ENCODE peak calls at places on chromosome 13, in four cellular contexts. P is A549; Z is effector memory CD4-positive, alpha-beta T cell; S is GM03348. B is an unnamed sample.

GRCh38 chr13:52830946-52831345 is 17.5 kb downstream of the PCDH8 start:
- DNase-seq in Z (no peak), P (no peak), S (no peak), B (no peak)

GRCh38 chr13:87444135-87444534 is 227.0 kb upstream of the SLITRK5 start:
- DNase-seq in S (no peak), P (no peak), Z (no peak), B (no peak)

GRCh38 chr13:106534844-106535551 is 464 bp downstream of the EFNB2 start:
- DNase-seq in Z (no peak), P (no peak), S (peak), B (peak)

GRCh38 chr13:34458756-34459462 is 483.2 kb upstream of the NBEA start:
- DNase-seq in Z (no peak), P (peak), S (no peak), B (no peak)

GRCh38 chr13:33108620-33109019 is 92.4 kb downstream of the KL start:
- DNase-seq in S (peak), Z (no peak), P (no peak), B (no peak)

GRCh38 chr13:64397699-64398098 is 2832.4 kb downstream of the PCDH9 start:
- DNase-seq in S (no peak), P (no peak), Z (no peak), B (no peak)

GRCh38 chr13:22214184-22214583 is 543.3 kb downstream of the FGF9 start:
- DNase-seq in Z (no peak), S (no peak), P (no peak), B (no peak)

GRCh38 chr13:26921918-26922317 is 161.3 kb upstream of the GPR12 start:
- DNase-seq in P (no peak), S (no peak), Z (no peak), B (no peak)

GRCh38 chr13:111074826-111075225 is 40.3 kb upstream of the ARHGEF7 start:
- DNase-seq in P (no peak), Z (no peak), S (no peak), B (no peak)

GRCh38 chr13:43986395-43986794 is 106.7 kb downstream of the LACC1 start:
- DNase-seq in P (no peak), Z (no peak), S (no peak), B (no peak)

GRCh38 chr13:90984737-90985136 is 362.8 kb upstream of the MIR17HG start:
- DNase-seq in Z (no peak), S (no peak), P (no peak), B (no peak)

GRCh38 chr13:33292712-33293111 is 7.2 kb upstream of the STARD13 start:
- DNase-seq in Z (no peak), P (no peak), S (no peak), B (no peak)

GRCh38 chr13:111856571-111856970 is 210.4 kb upstream of the SOX1 start:
- DNase-seq in Z (no peak), P (no peak), S (no peak), B (no peak)

GRCh38 chr13:111449041-111449440 is 128.6 kb downstream of the TEX29 start:
- DNase-seq in S (no peak), P (no peak), Z (no peak), B (no peak)

GRCh38 chr13:52158629-52159158 is 703 bp downstream of the NEK3 start:
- DNase-seq in P (peak), S (peak), Z (no peak), B (no peak)

GRCh38 chr13:99310382-99311031 is 3.3 kb upstream of the GPR183 start:
- DNase-seq in P (no peak), Z (no peak), S (peak), B (no peak)

GRCh38 chr13:46615888-46616531 is 63.0 kb downstream of the LRCH1 start:
- DNase-seq in Z (no peak), P (no peak), S (no peak), B (no peak)

GRCh38 chr13:107202371-107203023 is 634.6 kb upstream of the ARGLU1 start:
- DNase-seq in S (no peak), P (no peak), Z (no peak), B (no peak)

GRCh38 chr13:44061876-44062275 is 182.2 kb downstream of the LACC1 start:
- DNase-seq in Z (no peak), P (no peak), S (no peak), B (no peak)

GRCh38 chr13:102830646-102831045 is 15.2 kb upstream of the ERCC5 start:
- DNase-seq in P (no peak), S (peak), Z (no peak), B (no peak)

GRCh38 chr13:110714798-110715394 is 1.4 kb downstream of the ING1 start:
- DNase-seq in S (no peak), P (no peak), Z (no peak), B (no peak)

GRCh38 chr13:113149711-113150544 is 8.5 kb upstream of the PROZ start:
- DNase-seq in Z (no peak), S (no peak), P (no peak), B (no peak)

GRCh38 chr13:51328488-51328887 is 11.0 kb upstream of the SERPINE3 start:
- DNase-seq in S (no peak), P (no peak), Z (no peak), B (no peak)

GRCh38 chr13:28505543-28506135 is 10.7 kb upstream of the FLT1 start:
- DNase-seq in P (no peak), Z (no peak), S (no peak), B (no peak)

GRCh38 chr13:36431204-36432105 is 840 bp upstream of the CCNA1 start:
- DNase-seq in Z (no peak), P (no peak), S (no peak), B (no peak)

B was measured in central memory CD8-positive, alpha-beta T cell.